ENCODE peak calls at places on chromosomes 3 and 15, in five cellular contexts. M, Y, E, F and Z are unnamed samples.

GRCh38 chr3:24318668-24319287 is 175.9 kb downstream of the THRB start:
- DNase-seq in Y (no peak), E (no peak), M (no peak), F (no peak), Z (no peak)

GRCh38 chr3:136194409-136195257 is 1.5 kb downstream of the MSL2 start:
- DNase-seq in E (peak), Y (peak), M (peak), F (peak), Z (peak)

GRCh38 chr3:141370065-141370533 is 1.8 kb downstream of the ZBTB38 start:
- DNase-seq in Y (no peak), M (peak), E (peak), F (peak), Z (peak)

GRCh38 chr15:98142584-98142983 is 182.1 kb downstream of the ARRDC4 start:
- DNase-seq in M (no peak), F (no peak), Y (no peak), E (no peak), Z (no peak)

GRCh38 chr15:70812827-70813364 is 41.1 kb downstream of the LARP6 start:
- DNase-seq in M (no peak), Y (no peak), E (no peak), F (no peak), Z (no peak)

GRCh38 chr15:99536422-99537033 is 29.3 kb upstream of the MEF2A start:
- DNase-seq in M (no peak), Y (no peak), F (no peak), E (no peak), Z (no peak)

GRCh38 chr15:73367624-73368300 is 996 bp downstream of the HCN4 start:
- DNase-seq in Y (no peak), M (no peak), E (no peak), F (no peak), Z (no peak)

GRCh38 chr15:89613031-89613430 is 37.8 kb downstream of the TICRR start:
- DNase-seq in E (no peak), M (no peak), Y (no peak), F (no peak), Z (no peak)

GRCh38 chr15:92709064-92709463 is 53.5 kb upstream of the FAM174B start:
- DNase-seq in E (no peak), F (no peak), M (no peak), Y (no peak), Z (no peak)

GRCh38 chr15:65054333-65055200 is 9.4 kb downstream of the SLC51B start:
- DNase-seq in M (peak), E (peak), F (peak), Y (peak), Z (no peak)

GRCh38 chr3:35648347-35648746 is 9.0 kb downstream of the ARPP21 start:
- DNase-seq in F (no peak), E (no peak), M (no peak), Y (no peak), Z (no peak)

GRCh38 chr15:67839358-67839928 is 402 bp downstream of the RNU6-1 start:
- DNase-seq in E (peak), Y (no peak), F (no peak), M (no peak), Z (no peak)

GRCh38 chr3:20480771-20481170 is 294.8 kb upstream of the SGO1 start:
- DNase-seq in F (no peak), M (no peak), E (no peak), Y (no peak), Z (no peak)

GRCh38 chr15:100348578-100348977 is 6.8 kb upstream of the ADAMTS17 start:
- DNase-seq in Y (no peak), E (no peak), M (no peak), F (no peak), Z (no peak)

GRCh38 chr3:120678331-120678845 is 3.7 kb downstream of the HGD start:
- DNase-seq in F (no peak), E (no peak), Y (no peak), M (no peak), Z (no peak)

GRCh38 chr3:176469694-176470205 is 727.5 kb downstream of the TBL1XR1 start:
- DNase-seq in E (no peak), Y (no peak), F (no peak), M (no peak), Z (no peak)

GRCh38 chr3:65783117-65783516 is 255.6 kb downstream of the MAGI1 start:
- DNase-seq in Y (no peak), M (no peak), E (no peak), F (no peak), Z (no peak)

GRCh38 chr15:70880781-70881180 is 11.5 kb downstream of the THAP10 start:
- DNase-seq in M (no peak), Y (no peak), F (no peak), E (no peak), Z (no peak)

GRCh38 chr3:59103552-59103951 is 53.7 kb upstream of the CFAP20DC start:
- DNase-seq in M (no peak), F (no peak), E (no peak), Y (no peak), Z (no peak)

GRCh38 chr3:166713787-166714186 is 666.3 kb downstream of the ZBBX start:
- DNase-seq in E (no peak), Y (no peak), F (no peak), M (no peak), Z (no peak)

GRCh38 chr3:39814007-39814406 is 4.6 kb downstream of the MYRIP start:
- DNase-seq in Y (no peak), M (no peak), E (no peak), F (no peak), Z (no peak)

GRCh38 chr3:99720985-99721632 is 82.7 kb downstream of the COL8A1 start:
- DNase-seq in E (no peak), F (no peak), M (no peak), Y (no peak), Z (no peak)